ENCODE peak calls at places on chromosomes 6 and 20, in seven cellular contexts. X is nucleus accumbens; W is GM23338; C is progenitor cell of endocrine pancreas; N is spleen; B is activated CD4-positive, alpha-beta T cell treated with anti-CD3 and anti-CD28 coated beads, Interleukin-2, amount 50 U/mL, for 24 hours; V is islet precursor cell. D is an unnamed sample.

GRCh38 chr20:56359212-56360132 is 698 bp downstream of the FAM210B start:
- DNase-seq in X (peak), W (peak), C (peak), N (peak), B (peak), V (peak), D (peak)

GRCh38 chr6:71496018-71496800 is 207.6 kb downstream of the OGFRL1 start:
- DNase-seq in X (no peak), W (no peak), C (no peak), N (no peak), B (no peak), V (no peak), D (peak)

GRCh38 chr20:1440024-1440423 is 26.6 kb downstream of the NSFL1C start:
- DNase-seq in X (no peak), W (peak), C (no peak), N (no peak), B (no peak), V (peak), D (peak)

GRCh38 chr6:41451515-41452163 is 94.5 kb upstream of the FOXP4 start:
- DNase-seq in X (no peak), W (no peak), C (no peak), N (peak), B (no peak), V (no peak), D (no peak)

GRCh38 chr20:4512891-4513550 is 208.7 kb upstream of the PRND start:
- DNase-seq in X (no peak), W (no peak), C (no peak), N (no peak), B (no peak), V (no peak), D (peak)

GRCh38 chr6:42276008-42276890 is 58.6 kb upstream of the MRPS10 start:
- DNase-seq in X (no peak), W (no peak), C (no peak), N (no peak), B (no peak), V (no peak), D (no peak)

GRCh38 chr6:45665859-45666258 is 288.1 kb upstream of the SUPT3H start:
- DNase-seq in X (no peak), W (no peak), C (no peak), N (no peak), B (no peak), V (peak), D (no peak)

GRCh38 chr20:62603021-62603906 is 39.0 kb upstream of the SLCO4A1 start:
- DNase-seq in X (peak), W (no peak), C (no peak), N (peak), B (no peak), V (no peak), D (peak)

GRCh38 chr6:148016013-148016412 is 326.6 kb upstream of the SASH1 start:
- DNase-seq in X (no peak), W (no peak), C (no peak), N (no peak), B (no peak), V (no peak), D (no peak)

GRCh38 chr6:27161946-27162603 is 85.4 kb upstream of the PRSS16 start:
- DNase-seq in X (peak), W (peak), C (no peak), N (no peak), B (no peak), V (no peak), D (peak)

GRCh38 chr6:79869184-79869583 is 78.2 kb downstream of the ELOVL4 start:
- DNase-seq in X (no peak), W (no peak), C (no peak), N (no peak), B (no peak), V (no peak), D (no peak)

GRCh38 chr6:44430322-44430721 is 42.8 kb downstream of the CDC5L start:
- DNase-seq in X (no peak), W (no peak), C (no peak), N (no peak), B (no peak), V (no peak), D (no peak)

D was measured in A172.